ENCODE peak calls at places on chromosome 20, in nine cellular contexts. A is effector memory CD8-positive, alpha-beta T cell; I is GDM1; G is WTC11; N is NCI-H1417; E is GM12892; P is NCI-H2081; U is activated T-cell treated with anti-CD3 and anti-CD28 coated beads, Interleukin-2, amount 50 U/mL, for 24 hours; H is RPMI7951. F is an unnamed sample.

GRCh38 chr20:1945134-1945618 is 48.7 kb downstream of the PDYN start:
- DNase-seq in A (no peak), I (no peak), G (no peak), N (no peak), E (no peak), P (no peak), U (no peak), H (peak), F (no peak)

GRCh38 chr20:59498291-59498690 is 106.0 kb upstream of the PHACTR3 start:
- DNase-seq in A (no peak), I (no peak), G (no peak), N (no peak), E (no peak), P (no peak), U (no peak), H (no peak), F (no peak)

GRCh38 chr20:62860391-62860923 is 1.2 kb downstream of the TCFL5 start:
- DNase-seq in A (no peak), I (no peak), G (no peak), N (no peak), E (no peak), P (peak), U (no peak), H (peak), F (peak)

GRCh38 chr20:10673831-10674683 is at the start of gene JAG1:
- DNase-seq in A (peak), I (peak), G (peak), N (peak), E (peak), P (peak), U (peak), H (peak), F (peak)

GRCh38 chr20:46031014-46031569 is 2.1 kb downstream of the SLC12A5 start:
- DNase-seq in A (no peak), I (no peak), G (no peak), N (no peak), E (no peak), P (no peak), U (no peak), H (no peak), F (no peak)

GRCh38 chr20:4613184-4613583 is 108.5 kb upstream of the PRND start:
- DNase-seq in A (no peak), I (no peak), G (no peak), N (peak), E (no peak), P (no peak), U (no peak), H (no peak), F (no peak)

GRCh38 chr20:3685341-3685740 is 3.5 kb upstream of the ADAM33 start:
- DNase-seq in A (no peak), I (no peak), G (no peak), N (no peak), E (no peak), P (no peak), U (no peak), H (no peak), F (no peak)

GRCh38 chr20:4109587-4109986 is 94.2 kb upstream of the RNF24 start:
- DNase-seq in A (no peak), I (no peak), G (no peak), N (no peak), E (no peak), P (no peak), U (no peak), H (no peak), F (no peak)

GRCh38 chr20:7248392-7248992 is 481.0 kb downstream of the BMP2 start:
- DNase-seq in A (no peak), I (no peak), G (no peak), N (peak), E (no peak), P (no peak), U (no peak), H (no peak), F (no peak)

GRCh38 chr20:63403403-63404105 is 42.4 kb upstream of the CHRNA4 start:
- DNase-seq in A (no peak), I (no peak), G (no peak), N (no peak), E (no peak), P (no peak), U (no peak), H (no peak), F (no peak)

GRCh38 chr20:33277471-33278441 is 5.3 kb upstream of the BPIFB1 start:
- DNase-seq in A (no peak), I (no peak), G (no peak), N (no peak), E (no peak), P (no peak), U (no peak), H (no peak), F (no peak)

GRCh38 chr20:51198238-51198637 is 175.3 kb upstream of the KCNG1 start:
- DNase-seq in A (no peak), I (no peak), G (no peak), N (no peak), E (no peak), P (no peak), U (no peak), H (no peak), F (no peak)

GRCh38 chr20:49859011-49859410 is 46.4 kb downstream of the SLC9A8 start:
- DNase-seq in A (no peak), I (no peak), G (no peak), N (no peak), E (no peak), P (no peak), U (no peak), H (no peak), F (no peak)

GRCh38 chr20:23125625-23126191 is 39.6 kb upstream of the CD93 start:
- DNase-seq in A (no peak), I (no peak), G (no peak), N (no peak), E (no peak), P (no peak), U (no peak), H (peak), F (no peak)

GRCh38 chr20:37395921-37396519 is 50.1 kb downstream of the SRC start:
- DNase-seq in A (no peak), I (no peak), G (peak), N (peak), E (no peak), P (no peak), U (no peak), H (no peak), F (no peak)

GRCh38 chr20:44833437-44833836 is 23.1 kb upstream of the RIMS4 start:
- DNase-seq in A (no peak), I (no peak), G (no peak), N (no peak), E (no peak), P (no peak), U (no peak), H (no peak), F (no peak)

GRCh38 chr20:32012159-32012682 is 2.0 kb downstream of the CCM2L start:
- DNase-seq in A (no peak), I (no peak), G (no peak), N (no peak), E (no peak), P (no peak), U (no peak), H (no peak), F (no peak)

GRCh38 chr20:52446421-52447231 is 255.0 kb upstream of the ZFP64 start:
- DNase-seq in A (no peak), I (no peak), G (no peak), N (no peak), E (no peak), P (no peak), U (no peak), H (peak), F (no peak)

GRCh38 chr20:38671186-38671585 is 53.1 kb upstream of the SLC32A1 start:
- DNase-seq in A (no peak), I (no peak), G (peak), N (peak), E (no peak), P (peak), U (no peak), H (no peak), F (peak)